ENCODE peak calls at places on chromosomes 4 and X, in five cellular contexts. One of them, this sample, is unnamed.
A peak's percentile ranks its signal among the peaks of the same experiment; 100 is the strongest.

GRCh38 chr4:2333356-2333841 is 71.5 kb upstream of the MXD4 start:
- DNase-seq in H1: no peak
- DNase-seq in mesenchymal stem cell: no peak
- DNase-seq in trophoblast cell: no peak
- DNase-seq in H9: no peak
- DNase-seq in this sample: no peak

GRCh38 chrX:20056704-20057103 is 60.0 kb downstream of the MAP7D2 start:
- DNase-seq in mesenchymal stem cell: peak; percentile 8
- DNase-seq in H1: no peak
- DNase-seq in H9: no peak
- DNase-seq in trophoblast cell: no peak
- DNase-seq in this sample: no peak

GRCh38 chr4:100849319-100849718 is 331.5 kb upstream of the EMCN start:
- DNase-seq in trophoblast cell: no peak
- DNase-seq in H1: no peak
- DNase-seq in mesenchymal stem cell: no peak
- DNase-seq in H9: no peak
- DNase-seq in this sample: peak; percentile 24

GRCh38 chrX:119041175-119041574 is 31.6 kb upstream of the CT47C1 start:
- DNase-seq in mesenchymal stem cell: peak; percentile 89
- DNase-seq in H9: no peak
- DNase-seq in H1: no peak
- DNase-seq in trophoblast cell: peak; percentile 59
- DNase-seq in this sample: no peak

GRCh38 chr4:18813771-18814170 is 792.2 kb upstream of the LCORL start:
- DNase-seq in mesenchymal stem cell: no peak
- DNase-seq in H9: no peak
- DNase-seq in H1: no peak
- DNase-seq in trophoblast cell: no peak
- DNase-seq in this sample: no peak

GRCh38 chrX:56219702-56220101 is 12.5 kb upstream of the KLF8 start:
- DNase-seq in H9: no peak
- DNase-seq in H1: no peak
- DNase-seq in trophoblast cell: no peak
- DNase-seq in mesenchymal stem cell: no peak
- DNase-seq in this sample: no peak

GRCh38 chrX:111199505-111199904 is 70.8 kb downstream of the CAPN6 start:
- DNase-seq in trophoblast cell: no peak
- DNase-seq in mesenchymal stem cell: no peak
- DNase-seq in H1: no peak
- DNase-seq in H9: no peak
- DNase-seq in this sample: no peak

GRCh38 chrX:103878466-103879151 is 46.6 kb upstream of the RAB9B start:
- DNase-seq in H9: no peak
- DNase-seq in trophoblast cell: peak; percentile 95
- DNase-seq in mesenchymal stem cell: peak; percentile 60
- DNase-seq in H1: no peak
- DNase-seq in this sample: no peak

GRCh38 chr4:149766135-149766534 is 49.5 kb downstream of the IQCM start:
- DNase-seq in H1: no peak
- DNase-seq in mesenchymal stem cell: no peak
- DNase-seq in H9: no peak
- DNase-seq in trophoblast cell: peak; percentile 57
- DNase-seq in this sample: no peak

GRCh38 chrX:68827848-68828562 is 816 bp upstream of the EFNB1 start:
- DNase-seq in H9: peak; percentile 82
- DNase-seq in H1: peak; percentile 46
- DNase-seq in trophoblast cell: peak; percentile 88
- DNase-seq in mesenchymal stem cell: peak; percentile 80
- DNase-seq in this sample: peak; percentile 81

GRCh38 chrX:47059142-47059874 is 18.9 kb upstream of the RGN start:
- DNase-seq in H1: no peak
- DNase-seq in trophoblast cell: no peak
- DNase-seq in mesenchymal stem cell: no peak
- DNase-seq in H9: no peak
- DNase-seq in this sample: no peak

GRCh38 chr4:159355456-159355855 is 252.6 kb downstream of the RAPGEF2 start:
- DNase-seq in trophoblast cell: no peak
- DNase-seq in H9: no peak
- DNase-seq in mesenchymal stem cell: no peak
- DNase-seq in H1: no peak
- DNase-seq in this sample: no peak

GRCh38 chrX:102840871-102841705 is 96.0 kb upstream of the RAB40AL start:
- DNase-seq in mesenchymal stem cell: peak; percentile 24
- DNase-seq in H9: no peak
- DNase-seq in trophoblast cell: peak; percentile 28
- DNase-seq in H1: no peak
- DNase-seq in this sample: no peak

GRCh38 chr4:1200425-1201035 is 28.1 kb upstream of the SPON2 start:
- DNase-seq in trophoblast cell: no peak
- DNase-seq in mesenchymal stem cell: peak; percentile 97
- DNase-seq in H9: peak; percentile 22
- DNase-seq in H1: no peak
- DNase-seq in this sample: no peak

GRCh38 chr4:37830640-37831039 is 4.2 kb downstream of the PGM2 start:
- DNase-seq in mesenchymal stem cell: no peak
- DNase-seq in trophoblast cell: no peak
- DNase-seq in H9: no peak
- DNase-seq in H1: no peak
- DNase-seq in this sample: no peak

GRCh38 chr4:33493231-33493630 is 2751.1 kb downstream of the ARAP2 start:
- DNase-seq in mesenchymal stem cell: no peak
- DNase-seq in trophoblast cell: no peak
- DNase-seq in H9: no peak
- DNase-seq in H1: no peak
- DNase-seq in this sample: no peak

GRCh38 chr4:89024051-89024675 is 32.8 kb downstream of the FAM13A start:
- DNase-seq in mesenchymal stem cell: peak; percentile 80
- DNase-seq in trophoblast cell: peak; percentile 91
- DNase-seq in H9: no peak
- DNase-seq in H1: no peak
- DNase-seq in this sample: peak; percentile 46

GRCh38 chr4:170682511-170682910 is 592.8 kb upstream of the AADAT start:
- DNase-seq in trophoblast cell: no peak
- DNase-seq in mesenchymal stem cell: no peak
- DNase-seq in H1: no peak
- DNase-seq in H9: no peak
- DNase-seq in this sample: no peak

GRCh38 chrX:3026074-3026588 is 15.1 kb upstream of the ARSF start:
- DNase-seq in H9: no peak
- DNase-seq in mesenchymal stem cell: no peak
- DNase-seq in trophoblast cell: peak; percentile 42
- DNase-seq in H1: no peak
- DNase-seq in this sample: no peak

GRCh38 chr4:128916832-128917231 is 107.3 kb downstream of the JADE1 start:
- DNase-seq in H1: no peak
- DNase-seq in H9: no peak
- DNase-seq in mesenchymal stem cell: no peak
- DNase-seq in trophoblast cell: peak; percentile 11
- DNase-seq in this sample: no peak

GRCh38 chr4:54001558-54002365 is 62.6 kb downstream of the CHIC2 start:
- DNase-seq in H9: peak; percentile 46
- DNase-seq in mesenchymal stem cell: no peak
- DNase-seq in trophoblast cell: no peak
- DNase-seq in H1: peak; percentile 5
- DNase-seq in this sample: peak; percentile 50

GRCh38 chr4:40241936-40242590 is 45.2 kb downstream of the RHOH start:
- DNase-seq in H9: no peak
- DNase-seq in mesenchymal stem cell: no peak
- DNase-seq in trophoblast cell: peak; percentile 72
- DNase-seq in H1: no peak
- DNase-seq in this sample: no peak

GRCh38 chr4:25169446-25169845 is 9.2 kb upstream of the SEPSECS start:
- DNase-seq in H9: no peak
- DNase-seq in trophoblast cell: no peak
- DNase-seq in H1: no peak
- DNase-seq in mesenchymal stem cell: no peak
- DNase-seq in this sample: no peak

GRCh38 chrX:42948723-42949122 is 170.8 kb upstream of the PPP1R2C start:
- DNase-seq in H9: no peak
- DNase-seq in trophoblast cell: no peak
- DNase-seq in mesenchymal stem cell: no peak
- DNase-seq in H1: no peak
- DNase-seq in this sample: no peak

GRCh38 chrX:17535229-17535628 is 160.2 kb downstream of the NHS start:
- DNase-seq in mesenchymal stem cell: no peak
- DNase-seq in H1: no peak
- DNase-seq in H9: peak; percentile 56
- DNase-seq in trophoblast cell: peak; percentile 61
- DNase-seq in this sample: no peak

GRCh38 chrX:133380882-133381619 is 34.2 kb downstream of the GPC4 start:
- DNase-seq in mesenchymal stem cell: no peak
- DNase-seq in H9: no peak
- DNase-seq in trophoblast cell: no peak
- DNase-seq in H1: no peak
- DNase-seq in this sample: no peak

GRCh38 chrX:129773649-129774458 is 5.9 kb upstream of the SASH3 start:
- DNase-seq in mesenchymal stem cell: no peak
- DNase-seq in H9: no peak
- DNase-seq in H1: no peak
- DNase-seq in trophoblast cell: no peak
- DNase-seq in this sample: no peak

GRCh38 chr4:1727117-1728031 is 6.1 kb downstream of the TACC3 start:
- DNase-seq in H9: no peak
- DNase-seq in H1: no peak
- DNase-seq in trophoblast cell: no peak
- DNase-seq in mesenchymal stem cell: peak; percentile 83
- DNase-seq in this sample: no peak

GRCh38 chrX:109873576-109873975 is 129.3 kb upstream of the TMEM164 start:
- DNase-seq in H1: no peak
- DNase-seq in H9: no peak
- DNase-seq in mesenchymal stem cell: no peak
- DNase-seq in trophoblast cell: no peak
- DNase-seq in this sample: no peak
- H2BK12ac ChIP-seq in H1: no peak overlapping the region
- H2BK12ac ChIP-seq in H9: no peak overlapping the region
- H2BK12ac ChIP-seq in mesenchymal stem cell: no peak overlapping the region
- H2BK12ac ChIP-seq in trophoblast cell: no peak overlapping the region
- H2BK12ac ChIP-seq in this sample: no peak overlapping the region

DNA sequence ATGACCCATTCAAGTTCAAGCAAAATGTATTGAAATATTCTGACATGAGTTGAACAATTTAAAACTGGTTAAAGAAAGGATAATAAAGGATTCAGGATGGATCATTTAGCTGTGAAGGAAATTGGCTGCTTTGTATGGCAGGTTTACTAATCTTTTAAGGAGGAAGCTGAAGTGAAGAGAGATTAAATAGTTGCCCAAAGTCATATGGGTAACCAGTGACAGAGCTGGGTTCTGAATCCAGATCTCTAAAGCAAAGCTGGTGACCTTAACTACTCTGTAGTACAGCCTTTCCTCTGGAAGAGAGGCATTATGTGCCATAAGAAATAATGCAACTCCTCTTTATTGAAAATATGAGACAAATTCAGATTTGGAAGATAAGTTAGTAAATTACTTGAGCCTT is 22.8 kb downstream of the FHIP1A start:
- DNase-seq in trophoblast cell: no peak
- DNase-seq in H9: no peak
- DNase-seq in mesenchymal stem cell: no peak
- DNase-seq in H1: no peak
- DNase-seq in this sample: no peak
- H2BK12ac ChIP-seq in trophoblast cell: no peak overlapping the region
- H2BK12ac ChIP-seq in H9: no peak overlapping the region
- H2BK12ac ChIP-seq in mesenchymal stem cell: no peak overlapping the region
- H2BK12ac ChIP-seq in H1: no peak overlapping the region
- H2BK12ac ChIP-seq in this sample: no peak overlapping the region

DNA sequence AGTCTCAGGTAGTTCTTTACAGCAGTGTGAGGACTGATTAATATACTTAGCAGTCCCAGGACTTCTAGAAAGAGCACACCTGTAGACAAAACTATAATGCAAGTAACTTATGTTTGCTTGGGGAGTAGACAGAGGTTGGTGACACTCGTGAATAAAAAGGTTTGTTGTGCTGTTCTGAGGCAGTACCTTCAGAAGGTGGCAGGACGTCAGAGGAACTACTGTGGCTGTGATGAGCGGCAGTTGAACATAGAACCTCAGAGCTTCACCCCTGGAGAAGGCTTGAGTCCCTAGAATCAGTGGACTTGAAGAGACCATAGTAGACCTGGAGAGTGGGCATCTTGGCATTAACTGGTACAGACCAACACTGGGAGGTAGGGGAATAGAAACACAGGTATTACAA is 3.3 kb upstream of the GBA3 start:
- DNase-seq in mesenchymal stem cell: no peak
- DNase-seq in H9: no peak
- DNase-seq in trophoblast cell: no peak
- DNase-seq in H1: no peak
- DNase-seq in this sample: no peak
- H2BK12ac ChIP-seq in mesenchymal stem cell: no peak overlapping the region
- H2BK12ac ChIP-seq in H9: no peak overlapping the region
- H2BK12ac ChIP-seq in trophoblast cell: no peak overlapping the region
- H2BK12ac ChIP-seq in H1: no peak overlapping the region
- H2BK12ac ChIP-seq in this sample: no peak overlapping the region

GRCh38 chr4:78119698-78120097 is 62.6 kb downstream of the FRAS1 start:
- DNase-seq in mesenchymal stem cell: no peak
- DNase-seq in trophoblast cell: peak; percentile 1
- DNase-seq in H1: no peak
- DNase-seq in H9: no peak
- DNase-seq in this sample: no peak
- H2BK12ac ChIP-seq in mesenchymal stem cell: no peak overlapping the region
- H2BK12ac ChIP-seq in trophoblast cell: no peak overlapping the region
- H2BK12ac ChIP-seq in H1: no peak overlapping the region
- H2BK12ac ChIP-seq in H9: no peak overlapping the region
- H2BK12ac ChIP-seq in this sample: no peak overlapping the region

DNA sequence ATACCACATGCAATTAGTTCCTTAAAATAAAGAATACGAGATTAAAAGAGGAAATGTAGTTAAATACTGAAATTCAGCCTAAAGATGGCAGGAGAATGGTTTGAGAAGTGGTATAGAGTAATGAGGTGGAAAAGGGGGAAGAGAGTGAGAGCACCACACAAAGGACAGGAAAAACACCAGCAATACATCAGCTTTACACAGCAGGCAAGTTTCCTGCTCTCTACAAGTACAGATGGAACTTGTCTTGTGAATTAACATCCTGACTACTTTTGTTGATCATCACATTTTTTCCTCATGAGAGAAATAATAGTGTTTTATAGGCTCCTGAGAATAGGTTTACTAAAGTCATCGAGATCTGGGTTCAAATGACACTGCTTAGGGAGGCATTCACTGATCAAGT is 2.9 kb upstream of the UNC5C start:
- DNase-seq in H9: no peak
- DNase-seq in mesenchymal stem cell: no peak
- DNase-seq in H1: no peak
- DNase-seq in trophoblast cell: no peak
- DNase-seq in this sample: no peak
- H2BK12ac ChIP-seq in H9: no peak overlapping the region
- H2BK12ac ChIP-seq in mesenchymal stem cell: no peak overlapping the region
- H2BK12ac ChIP-seq in H1: no peak overlapping the region
- H2BK12ac ChIP-seq in trophoblast cell: no peak overlapping the region
- H2BK12ac ChIP-seq in this sample: no peak overlapping the region

GRCh38 chr4:122083356-122083755 is 68.8 kb upstream of the BLTP1 start:
- DNase-seq in mesenchymal stem cell: no peak
- DNase-seq in trophoblast cell: no peak
- DNase-seq in H1: no peak
- DNase-seq in H9: no peak
- DNase-seq in this sample: no peak
- H2BK12ac ChIP-seq in mesenchymal stem cell: no peak overlapping the region
- H2BK12ac ChIP-seq in trophoblast cell: no peak overlapping the region
- H2BK12ac ChIP-seq in H1: no peak overlapping the region
- H2BK12ac ChIP-seq in H9: no peak overlapping the region
- H2BK12ac ChIP-seq in this sample: no peak overlapping the region